ENCODE peak calls at places on chromosome 22, in seven cellular contexts. E is Panc1, I is left ventricle myocardium inferior, F is H1, Z is neural progenitor cell, C is transverse colon, V is mucosa of descending colon. N is an unnamed sample. For H3K9me3, the result is how much of the 10 kb centered on the place peaks cover.

GRCh38 chr22:46619830-46620501 is at the start of gene GRAMD4:
- DNase-seq in E (no peak), I (peak), F (no peak), Z (peak), C (no peak), V (peak), N (no peak)

GRCh38 chr22:44195189-44195871 is 14.6 kb downstream of the PARVG start:
- DNase-seq in E (no peak), I (no peak), F (no peak), Z (no peak), C (no peak), V (no peak), N (no peak)

GRCh38 chr22:43923631-43924548 is at the start of gene PNPLA3:
- DNase-seq in E (no peak), I (peak), F (peak), Z (peak), C (peak), V (peak), N (no peak)

GRCh38 chr22:28768701-28769393 is 3.6 kb upstream of the CCDC117 start:
- DNase-seq in E (no peak), I (no peak), F (no peak), Z (no peak), C (no peak), V (no peak), N (no peak)

GRCh38 chr22:24247011-24247507 is 2.2 kb upstream of the GGT5 start:
- DNase-seq in E (no peak), I (no peak), F (no peak), Z (no peak), C (no peak), V (no peak), N (no peak)

GRCh38 chr22:25404923-25405853 is 159.3 kb upstream of the GRK3 start:
- DNase-seq in E (no peak), I (peak), F (no peak), Z (peak), C (peak), V (peak), N (no peak)

GRCh38 chr22:41619979-41620645 is 731 bp downstream of the DESI1 start:
- DNase-seq in E (no peak), I (peak), F (peak), Z (peak), C (peak), V (peak), N (no peak)

GRCh38 chr22:43242627-43243026 is 55.7 kb upstream of the TTLL12 start:
- DNase-seq in E (no peak), I (no peak), F (no peak), Z (no peak), C (no peak), V (no peak), N (no peak)

GRCh38 chr22:44521326-44521725 is 23.3 kb upstream of the RTL6 start:
- DNase-seq in E (no peak), I (no peak), F (peak), Z (no peak), C (no peak), V (no peak), N (no peak)

GRCh38 chr22:41445171-41446056 is 1.2 kb downstream of the TOB2 start:
- DNase-seq in E (no peak), I (peak), F (peak), Z (peak), C (peak), V (peak), N (no peak)

GRCh38 chr22:26053737-26054316 is 115.4 kb upstream of the SEZ6L start:
- DNase-seq in E (no peak), I (no peak), F (no peak), Z (peak), C (no peak), V (no peak), N (no peak)

GRCh38 chr22:25956801-25957200 is 212.5 kb upstream of the SEZ6L start:
- DNase-seq in E (no peak), I (no peak), F (no peak), Z (no peak), C (no peak), V (no peak), N (no peak)

GRCh38 chr22:20771918-20772625 is 1.8 kb upstream of the SERPIND1 start:
- DNase-seq in E (no peak), I (no peak), F (no peak), Z (peak), C (no peak), V (no peak), N (no peak)

GRCh38 chr22:43829904-43830851 is 18.1 kb upstream of the EFCAB6 start:
- DNase-seq in E (no peak), I (peak), F (no peak), Z (no peak), C (no peak), V (no peak), N (no peak)

GRCh38 chr22:43723816-43724215 is 88.3 kb downstream of the EFCAB6 start:
- DNase-seq in E (no peak), I (no peak), F (peak), Z (no peak), C (no peak), V (no peak), N (no peak)

GRCh38 chr22:42430486-42431125 is 1.6 kb downstream of the NFAM1 start:
- DNase-seq in E (no peak), I (no peak), F (no peak), Z (no peak), C (no peak), V (no peak), N (no peak)

GRCh38 chr22:32218470-32218869 is 13.6 kb upstream of the RFPL2 start:
- DNase-seq in E (no peak), I (no peak), F (no peak), Z (no peak), C (no peak), V (no peak), N (no peak)

GRCh38 chr22:40289991-40290459 is 56.3 kb upstream of the ADSL start:
- DNase-seq in E (no peak), I (no peak), F (no peak), Z (no peak), C (peak), V (peak), N (peak)

GRCh38 chr22:29266564-29267461 is 968 bp downstream of the RHBDD3 start:
- DNase-seq in E (no peak), I (no peak), F (no peak), Z (peak), C (no peak), V (no peak), N (no peak)

GRCh38 chr22:42613869-42614268 is 814 bp downstream of the POLDIP3 start:
- DNase-seq in E (no peak), I (no peak), F (no peak), Z (no peak), C (no peak), V (no peak), N (no peak)

GRCh38 chr22:17191163-17191562 is 28.1 kb downstream of the ADA2 start:
- DNase-seq in E (no peak), I (no peak), F (no peak), Z (no peak), C (no peak), V (no peak), N (no peak)

GRCh38 chr22:17264321-17265052 is 45.3 kb upstream of the ADA2 start:
- DNase-seq in E (no peak), I (peak), F (peak), Z (peak), C (no peak), V (no peak), N (no peak)

GRCh38 chr22:28899199-28899853 is 16.0 kb downstream of the ZNRF3 start:
- DNase-seq in E (no peak), I (no peak), F (no peak), Z (no peak), C (no peak), V (no peak), N (no peak)

GRCh38 chr22:32528984-32529982 is 54.7 kb downstream of the FBXO7 start:
- DNase-seq in E (peak), I (peak), F (peak), Z (peak), C (peak), V (peak), N (no peak)

GRCh38 chr22:43412808-43413785 is 1.3 kb downstream of the MPPED1 start:
- DNase-seq in E (no peak), I (no peak), F (no peak), Z (peak), C (no peak), V (peak), N (no peak)

GRCh38 chr22:26684173-26684572 is 26.8 kb downstream of the MIAT start:
- DNase-seq in E (no peak), I (no peak), F (no peak), Z (no peak), C (no peak), V (no peak), N (no peak)

GRCh38 chr22:31844941-31845340 is 91.1 kb downstream of the DEPDC5 start:
- DNase-seq in E (no peak), I (no peak), F (no peak), Z (no peak), C (no peak), V (no peak), N (no peak)

GRCh38 chr22:24156146-24156914 is 25.0 kb upstream of the SUSD2 start:
- DNase-seq in E (no peak), I (peak), F (peak), Z (peak), C (peak), V (peak), N (no peak)

GRCh38 chr22:27128461-27129080 is 471.2 kb downstream of the MIAT start:
- DNase-seq in E (no peak), I (no peak), F (no peak), Z (no peak), C (no peak), V (no peak), N (no peak)

GRCh38 chr22:41382098-41382578 is 396 bp downstream of the TEF start:
- DNase-seq in E (no peak), I (peak), F (no peak), Z (peak), C (peak), V (peak), N (peak)

GRCh38 chr22:43090130-43090789 is 1.1 kb upstream of the TTLL1 start:
- DNase-seq in E (peak), I (peak), F (no peak), Z (peak), C (peak), V (no peak), N (no peak)

GRCh38 chr22:40276877-40277823 is 69.2 kb upstream of the ADSL start:
- DNase-seq in E (no peak), I (no peak), F (no peak), Z (no peak), C (no peak), V (no peak), N (no peak)

GRCh38 chr22:27238935-27239510 is 562.5 kb downstream of the MN1 start:
- DNase-seq in E (no peak), I (peak), F (no peak), Z (no peak), C (no peak), V (peak), N (no peak)

GRCh38 chr22:18968011-18968749 is 32.1 kb upstream of the PRODH start:
- DNase-seq in E (no peak), I (no peak), F (peak), Z (peak), C (no peak), V (no peak), N (no peak)

GRCh38 chr22:28132466-28132865 is 213.4 kb upstream of the PITPNB start:
- DNase-seq in E (no peak), I (no peak), F (no peak), Z (no peak), C (no peak), V (no peak), N (no peak)

GRCh38 chr22:41380993-41381328 is 781 bp upstream of the TEF start:
- DNase-seq in E (no peak), I (no peak), F (no peak), Z (no peak), C (peak), V (no peak), N (no peak)

GRCh38 chr22:42336527-42337227 is 66.2 kb upstream of the TCF20 start:
- DNase-seq in E (no peak), I (no peak), F (no peak), Z (no peak), C (no peak), V (no peak), N (no peak)

GRCh38 chr22:50630376-50630775 is 2.4 kb upstream of the ARSA start:
- DNase-seq in E (no peak), I (no peak), F (no peak), Z (no peak), C (no peak), V (no peak), N (no peak)
- H3K4me3 ChIP-seq in E (no peak), I (no peak), F (no peak), Z (no peak), C (no peak), V (no peak), N (no peak)

GRCh38 chr22:47739216-47739615 is 976.8 kb downstream of the TBC1D22A start:
- DNase-seq in E (no peak), I (no peak), F (no peak), Z (no peak), C (no peak), V (no peak), N (no peak)
- H3K9me3 ChIP-seq in E (under half), I (under half), F (under half), Z (under half), C (under half), V (under half), N (under half)

DNA sequence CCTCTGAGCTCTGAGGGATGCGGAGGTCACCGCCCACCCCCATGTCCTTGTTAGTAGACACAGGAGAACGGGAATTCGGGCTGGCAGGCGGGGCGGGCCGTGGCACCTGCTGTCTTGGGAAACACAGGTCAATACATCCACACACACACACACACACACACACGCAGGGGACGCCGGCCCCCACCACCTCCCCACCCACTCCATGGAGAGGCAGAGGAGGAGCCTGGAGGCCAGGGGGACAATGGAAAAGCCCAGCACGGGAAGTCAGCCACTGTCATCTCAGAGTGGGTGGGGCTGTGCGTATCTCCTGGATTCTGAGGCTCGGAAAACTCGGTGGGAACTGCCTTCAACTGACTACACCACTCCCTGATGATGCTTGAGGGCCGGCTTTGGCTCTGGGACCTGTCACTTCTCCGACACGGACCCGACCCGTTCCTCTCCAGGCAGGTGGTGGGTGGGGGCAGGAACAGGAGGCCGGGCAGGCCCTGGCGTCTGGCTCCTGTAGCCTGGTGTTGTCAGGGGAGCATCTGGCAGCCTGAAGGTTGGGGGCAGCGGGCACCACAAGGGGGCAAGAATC is 18.5 kb upstream of the TMEM184B start:
- DNase-seq in E (no peak), I (no peak), F (no peak), Z (no peak), C (no peak), V (no peak), N (no peak)
- TF ChIP-seq CTCF in E (no peak), I (no peak), F (no peak), Z (no peak), C (no peak), V (no peak), N (no peak)

DNA sequence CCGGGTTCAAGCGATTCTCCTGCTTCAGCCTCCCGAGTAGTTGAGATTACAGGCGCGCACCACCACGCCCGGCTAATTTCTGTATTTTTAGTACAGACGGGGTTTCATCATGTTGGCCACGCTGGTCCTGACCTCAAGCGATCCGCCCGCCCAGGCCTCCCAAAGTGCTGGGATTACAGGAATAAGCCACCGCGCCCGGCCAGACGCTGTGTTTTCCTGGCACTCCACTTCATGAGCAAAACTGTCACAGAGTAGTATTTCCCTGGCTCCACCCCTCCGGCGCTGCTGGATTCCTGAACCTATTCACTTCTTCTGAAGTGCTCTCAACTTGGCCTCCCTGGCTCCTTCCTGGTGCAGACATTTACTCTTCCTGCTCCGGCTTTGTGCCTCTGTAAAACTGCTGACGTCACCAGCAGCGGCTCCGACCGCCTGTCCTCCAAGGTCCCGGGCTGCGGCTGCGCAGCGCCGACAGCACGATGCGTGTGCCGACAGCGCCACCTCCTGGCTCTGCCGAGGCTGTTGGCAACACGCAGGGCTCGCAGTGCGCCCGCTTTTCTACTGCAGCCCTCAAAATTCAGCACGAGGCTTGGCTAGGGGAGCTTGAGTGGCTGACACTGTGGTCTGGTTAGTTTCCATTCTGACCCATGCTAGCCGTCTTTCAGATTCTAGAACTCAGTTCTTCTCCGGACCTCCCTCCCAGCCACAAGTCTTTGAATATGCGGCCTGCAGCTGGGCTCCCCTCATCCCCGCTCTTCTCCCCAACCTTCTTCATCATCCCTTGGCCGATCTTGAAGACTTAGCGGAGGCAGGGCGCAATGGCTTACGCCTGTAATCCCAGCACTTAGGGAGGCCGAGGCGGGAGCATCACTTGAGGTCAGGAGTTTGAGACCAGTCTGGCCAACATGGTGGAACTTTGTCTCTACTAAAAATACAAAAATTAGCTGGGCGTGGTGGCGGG is 36.6 kb downstream of the APOL3 start:
- DNase-seq in E (peak), I (peak), F (peak), Z (peak), C (peak), V (peak), N (peak)
- H3K4me3 ChIP-seq in E (peak), I (peak), F (no peak), Z (no peak), C (peak), V (no peak), N (peak)

DNA sequence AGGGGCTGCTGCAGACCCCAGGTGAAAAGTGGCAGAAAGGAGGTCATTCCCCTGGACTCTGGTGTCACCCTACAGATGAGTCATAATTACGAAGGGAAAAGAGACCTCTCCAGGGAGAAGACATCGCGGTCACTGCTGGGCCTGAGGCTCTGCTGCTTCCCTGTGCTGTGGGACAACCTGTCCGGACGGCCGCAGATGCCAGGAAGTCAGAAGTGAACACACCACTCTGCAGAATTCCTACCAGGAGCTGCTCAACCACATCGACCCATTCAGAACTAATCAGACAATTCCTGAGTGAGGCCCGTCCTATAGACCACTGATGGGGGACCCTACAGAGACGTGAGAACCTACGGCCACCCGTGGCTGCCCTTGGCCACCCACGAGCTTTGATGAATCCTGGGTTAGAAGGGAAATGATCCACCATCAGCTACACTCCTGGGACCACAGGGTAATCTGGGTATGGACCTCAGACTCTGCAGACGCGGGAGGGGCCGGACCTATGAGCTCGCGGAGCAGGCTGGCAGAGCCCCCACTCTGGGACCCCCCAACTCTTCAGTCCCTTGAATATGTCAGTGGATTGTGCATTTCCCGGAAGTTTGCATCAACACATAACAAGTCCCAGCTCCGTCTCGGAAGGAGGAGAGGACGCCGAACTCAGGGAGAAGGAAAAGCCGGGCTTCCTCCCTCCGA is 636.7 kb downstream of the BRD1 start:
- DNase-seq in E (no peak), I (no peak), F (no peak), Z (no peak), C (no peak), V (peak), N (no peak)
- H3K9me3 ChIP-seq in E (under half), I (under half), F (under half), Z (under half), C (under half), V (under half), N (under half)

GRCh38 chr22:45537734-45538181 is 35.1 kb downstream of the FBLN1 start:
- DNase-seq in E (no peak), I (peak), F (no peak), Z (no peak), C (peak), V (peak), N (no peak)
- TF ChIP-seq CTCF in E (no peak), I (no peak), F (no peak), Z (no peak), C (no peak), V (no peak), N (no peak)

GRCh38 chr22:30607300-30607930 is 441 bp downstream of the TCN2 start:
- DNase-seq in E (no peak), I (no peak), F (no peak), Z (peak), C (no peak), V (no peak), N (no peak)
- H3K4me3 ChIP-seq in E (peak), I (peak), F (peak), Z (peak), C (peak), V (no peak), N (peak)

GRCh38 chr22:48104102-48104738 is 1341.8 kb downstream of the TBC1D22A start:
- DNase-seq in E (no peak), I (no peak), F (no peak), Z (no peak), C (no peak), V (no peak), N (no peak)
- H3K9me3 ChIP-seq in E (under half), I (under half), F (under half), Z (under half), C (under half), V (under half), N (under half)

GRCh38 chr22:22462813-22463567 is 45.6 kb downstream of the ZNF280B start:
- DNase-seq in E (no peak), I (no peak), F (no peak), Z (peak), C (no peak), V (no peak), N (no peak)
- TF ChIP-seq CTCF in E (peak), I (no peak), F (no peak), Z (peak), C (no peak), V (no peak), N (no peak)

GRCh38 chr22:50671641-50672040 is 982 bp upstream of the SHANK3 start:
- DNase-seq in E (no peak), I (no peak), F (no peak), Z (no peak), C (no peak), V (no peak), N (no peak)

GRCh38 chr22:50673231-50674126 is 856 bp downstream of the SHANK3 start:
- DNase-seq in E (no peak), I (no peak), F (peak), Z (peak), C (no peak), V (peak), N (no peak)

GRCh38 chr22:50672041-50672440 is 582 bp upstream of the SHANK3 start:
- DNase-seq in E (no peak), I (no peak), F (no peak), Z (no peak), C (no peak), V (peak), N (no peak)

GRCh38 chr22:50674127-50674493 is 1.5 kb downstream of the SHANK3 start:
- DNase-seq in E (no peak), I (no peak), F (no peak), Z (peak), C (no peak), V (peak), N (no peak)

GRCh38 chr22:50672471-50673230 is at the start of gene SHANK3:
- DNase-seq in E (no peak), I (peak), F (no peak), Z (no peak), C (no peak), V (peak), N (no peak)
- H3K4me3 ChIP-seq in E (peak), I (peak), F (peak), Z (peak), C (peak), V (no peak), N (peak)

N was measured in esophagus squamous epithelium.